ENCODE peak calls at places on chromosome 22, in nine cellular contexts. One of them, this sample, is unnamed.

GRCh38 chr22:35930933-35931332 is 97.7 kb downstream of the RBFOX2 start:
- DNase-seq in CD4-positive, alpha-beta T cell: no peak
- DNase-seq in WERI-Rb-1: peak
- DNase-seq in RWPE1: peak
- DNase-seq in neural crest cell: no peak
- DNase-seq in WTC11: no peak
- DNase-seq in tibial nerve: no peak
- DNase-seq in body of pancreas: peak
- DNase-seq in Calu3: peak
- DNase-seq in this sample: peak

GRCh38 chr22:45129703-45130524 is 33.8 kb upstream of the NUP50 start:
- DNase-seq in Calu3: no peak
- DNase-seq in tibial nerve: no peak
- DNase-seq in neural crest cell: no peak
- DNase-seq in WERI-Rb-1: no peak
- DNase-seq in WTC11: no peak
- DNase-seq in body of pancreas: peak
- DNase-seq in RWPE1: no peak
- DNase-seq in CD4-positive, alpha-beta T cell: no peak
- DNase-seq in this sample: peak

GRCh38 chr22:42892571-42893316 is 35.7 kb upstream of the ARFGAP3 start:
- DNase-seq in WERI-Rb-1: no peak
- DNase-seq in WTC11: no peak
- DNase-seq in tibial nerve: no peak
- DNase-seq in body of pancreas: peak
- DNase-seq in Calu3: no peak
- DNase-seq in RWPE1: no peak
- DNase-seq in CD4-positive, alpha-beta T cell: no peak
- DNase-seq in neural crest cell: no peak
- DNase-seq in this sample: peak

GRCh38 chr22:43338766-43339345 is 4.3 kb downstream of the SCUBE1 start:
- DNase-seq in tibial nerve: no peak
- DNase-seq in WTC11: no peak
- DNase-seq in RWPE1: no peak
- DNase-seq in body of pancreas: no peak
- DNase-seq in CD4-positive, alpha-beta T cell: no peak
- DNase-seq in Calu3: no peak
- DNase-seq in WERI-Rb-1: no peak
- DNase-seq in neural crest cell: no peak
- DNase-seq in this sample: no peak

GRCh38 chr22:31210830-31211503 is 1.1 kb upstream of the LIMK2 start:
- DNase-seq in Calu3: peak
- DNase-seq in tibial nerve: no peak
- DNase-seq in CD4-positive, alpha-beta T cell: peak
- DNase-seq in body of pancreas: no peak
- DNase-seq in WERI-Rb-1: peak
- DNase-seq in neural crest cell: no peak
- DNase-seq in RWPE1: no peak
- DNase-seq in WTC11: no peak
- DNase-seq in this sample: no peak

GRCh38 chr22:42138972-42139371 is 8.4 kb upstream of the CYP2D6 start:
- DNase-seq in tibial nerve: no peak
- DNase-seq in WERI-Rb-1: no peak
- DNase-seq in Calu3: no peak
- DNase-seq in CD4-positive, alpha-beta T cell: no peak
- DNase-seq in RWPE1: no peak
- DNase-seq in neural crest cell: no peak
- DNase-seq in body of pancreas: no peak
- DNase-seq in WTC11: no peak
- DNase-seq in this sample: no peak

GRCh38 chr22:44901301-44901700 is 108.5 kb downstream of the PHF21B start:
- DNase-seq in Calu3: no peak
- DNase-seq in WERI-Rb-1: no peak
- DNase-seq in CD4-positive, alpha-beta T cell: no peak
- DNase-seq in WTC11: no peak
- DNase-seq in RWPE1: no peak
- DNase-seq in body of pancreas: no peak
- DNase-seq in neural crest cell: no peak
- DNase-seq in tibial nerve: no peak
- DNase-seq in this sample: no peak

GRCh38 chr22:38243007-38243775 is 29.6 kb downstream of the TMEM184B start:
- DNase-seq in body of pancreas: peak
- DNase-seq in neural crest cell: peak
- DNase-seq in WTC11: no peak
- DNase-seq in RWPE1: peak
- DNase-seq in Calu3: peak
- DNase-seq in CD4-positive, alpha-beta T cell: no peak
- DNase-seq in WERI-Rb-1: peak
- DNase-seq in tibial nerve: no peak
- DNase-seq in this sample: no peak

GRCh38 chr22:43625242-43625641 is 186.9 kb downstream of the EFCAB6 start:
- DNase-seq in tibial nerve: no peak
- DNase-seq in neural crest cell: no peak
- DNase-seq in CD4-positive, alpha-beta T cell: no peak
- DNase-seq in RWPE1: no peak
- DNase-seq in Calu3: no peak
- DNase-seq in WTC11: no peak
- DNase-seq in body of pancreas: no peak
- DNase-seq in WERI-Rb-1: no peak
- DNase-seq in this sample: no peak

GRCh38 chr22:29060251-29060650 is 1.4 kb downstream of the C22orf31 start:
- DNase-seq in WERI-Rb-1: no peak
- DNase-seq in Calu3: no peak
- DNase-seq in CD4-positive, alpha-beta T cell: no peak
- DNase-seq in body of pancreas: no peak
- DNase-seq in WTC11: no peak
- DNase-seq in tibial nerve: no peak
- DNase-seq in neural crest cell: no peak
- DNase-seq in RWPE1: no peak
- DNase-seq in this sample: no peak
- TF ChIP-seq CTCF in WERI-Rb-1: no peak
- TF ChIP-seq CTCF in Calu3: no peak
- TF ChIP-seq CTCF in CD4-positive, alpha-beta T cell: no peak
- TF ChIP-seq CTCF in body of pancreas: no peak
- TF ChIP-seq CTCF in WTC11: no peak
- TF ChIP-seq CTCF in tibial nerve: no peak
- TF ChIP-seq CTCF in neural crest cell: no peak
- TF ChIP-seq CTCF in RWPE1: no peak
- TF ChIP-seq CTCF in this sample: no peak

GRCh38 chr22:32794449-32795213 is 6.9 kb upstream of the TIMP3 start:
- DNase-seq in neural crest cell: no peak
- DNase-seq in WTC11: no peak
- DNase-seq in tibial nerve: no peak
- DNase-seq in CD4-positive, alpha-beta T cell: no peak
- DNase-seq in WERI-Rb-1: no peak
- DNase-seq in Calu3: no peak
- DNase-seq in RWPE1: no peak
- DNase-seq in body of pancreas: no peak
- DNase-seq in this sample: no peak
- TF ChIP-seq CTCF in neural crest cell: no peak
- TF ChIP-seq CTCF in WTC11: no peak
- TF ChIP-seq CTCF in tibial nerve: no peak
- TF ChIP-seq CTCF in CD4-positive, alpha-beta T cell: no peak
- TF ChIP-seq CTCF in WERI-Rb-1: peak
- TF ChIP-seq CTCF in Calu3: no peak
- TF ChIP-seq CTCF in RWPE1: no peak
- TF ChIP-seq CTCF in body of pancreas: no peak
- TF ChIP-seq CTCF in this sample: no peak

GRCh38 chr22:21591695-21592094 is 24.2 kb downstream of the UBE2L3 start:
- DNase-seq in Calu3: no peak
- DNase-seq in CD4-positive, alpha-beta T cell: no peak
- DNase-seq in body of pancreas: no peak
- DNase-seq in WTC11: no peak
- DNase-seq in neural crest cell: no peak
- DNase-seq in tibial nerve: no peak
- DNase-seq in RWPE1: no peak
- DNase-seq in WERI-Rb-1: no peak
- DNase-seq in this sample: no peak

GRCh38 chr22:21592422-21592821 is 24.9 kb downstream of the UBE2L3 start:
- DNase-seq in RWPE1: no peak
- DNase-seq in CD4-positive, alpha-beta T cell: no peak
- DNase-seq in tibial nerve: no peak
- DNase-seq in neural crest cell: no peak
- DNase-seq in Calu3: no peak
- DNase-seq in body of pancreas: no peak
- DNase-seq in WTC11: no peak
- DNase-seq in WERI-Rb-1: no peak
- DNase-seq in this sample: no peak

GRCh38 chr22:21594865-21595452 is 27.4 kb downstream of the UBE2L3 start:
- DNase-seq in Calu3: no peak
- DNase-seq in body of pancreas: no peak
- DNase-seq in CD4-positive, alpha-beta T cell: no peak
- DNase-seq in RWPE1: no peak
- DNase-seq in WERI-Rb-1: no peak
- DNase-seq in WTC11: no peak
- DNase-seq in tibial nerve: no peak
- DNase-seq in neural crest cell: no peak
- DNase-seq in this sample: no peak

GRCh38 chr22:21590809-21591641 is 23.5 kb downstream of the UBE2L3 start:
- DNase-seq in body of pancreas: no peak
- DNase-seq in Calu3: no peak
- DNase-seq in WTC11: no peak
- DNase-seq in RWPE1: no peak
- DNase-seq in neural crest cell: no peak
- DNase-seq in CD4-positive, alpha-beta T cell: no peak
- DNase-seq in tibial nerve: no peak
- DNase-seq in WERI-Rb-1: no peak
- DNase-seq in this sample: no peak

GRCh38 chr22:21593406-21594232 is 26.1 kb downstream of the UBE2L3 start:
- DNase-seq in CD4-positive, alpha-beta T cell: no peak
- DNase-seq in tibial nerve: no peak
- DNase-seq in neural crest cell: peak
- DNase-seq in WERI-Rb-1: peak
- DNase-seq in Calu3: peak
- DNase-seq in RWPE1: no peak
- DNase-seq in body of pancreas: no peak
- DNase-seq in WTC11: peak
- DNase-seq in this sample: no peak
- TF ChIP-seq CTCF in CD4-positive, alpha-beta T cell: no peak
- TF ChIP-seq CTCF in tibial nerve: no peak
- TF ChIP-seq CTCF in neural crest cell: peak
- TF ChIP-seq CTCF in WERI-Rb-1: peak
- TF ChIP-seq CTCF in Calu3: peak
- TF ChIP-seq CTCF in RWPE1: no peak
- TF ChIP-seq CTCF in body of pancreas: no peak
- TF ChIP-seq CTCF in WTC11: peak
- TF ChIP-seq CTCF in this sample: no peak

DNA sequence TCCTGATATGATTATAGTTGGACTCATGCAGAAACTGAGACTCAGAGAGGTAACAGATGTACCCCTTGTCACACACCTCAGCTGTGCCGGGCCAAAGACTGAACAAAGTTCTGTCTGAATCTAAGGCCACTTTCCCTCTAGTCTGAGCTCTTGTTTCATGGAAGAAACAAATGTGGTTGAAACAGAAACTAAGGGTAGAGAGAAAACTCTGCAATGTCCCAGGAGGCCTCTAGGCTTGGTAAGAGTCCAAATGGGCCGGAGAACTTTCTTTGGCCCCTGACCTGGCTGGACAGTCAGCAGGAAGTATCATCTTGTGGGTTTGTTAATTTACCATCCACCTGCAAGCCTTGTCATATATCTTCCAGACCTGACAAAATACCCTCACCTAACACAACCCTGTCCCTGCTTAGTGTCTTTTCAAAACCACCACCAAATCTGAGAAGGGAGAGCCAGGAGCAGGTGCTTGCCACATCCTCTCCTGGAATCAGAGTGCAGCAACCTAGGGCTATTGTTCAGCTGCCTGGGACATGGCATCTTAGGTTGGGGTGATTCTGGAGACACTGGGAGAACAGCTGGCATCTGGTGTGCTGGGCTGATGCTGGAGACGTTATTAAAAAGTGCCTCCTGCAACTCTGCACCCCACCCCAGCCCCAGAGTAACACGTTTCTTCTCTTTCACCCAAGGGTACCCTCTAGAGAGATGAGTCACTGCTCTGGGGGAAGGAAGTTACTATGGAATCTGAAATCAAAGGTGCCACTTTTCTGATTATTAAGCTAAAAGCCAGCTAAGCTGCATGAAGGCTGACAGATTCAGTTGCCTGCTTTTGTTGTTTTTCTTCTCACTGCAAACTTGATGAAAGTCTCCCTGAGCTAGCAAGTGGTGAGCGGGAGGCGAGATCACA is 126.3 kb upstream of the TIMP3 start:
- DNase-seq in tibial nerve: no peak
- DNase-seq in WERI-Rb-1: no peak
- DNase-seq in WTC11: no peak
- DNase-seq in CD4-positive, alpha-beta T cell: no peak
- DNase-seq in body of pancreas: no peak
- DNase-seq in neural crest cell: no peak
- DNase-seq in Calu3: no peak
- DNase-seq in RWPE1: no peak
- DNase-seq in this sample: no peak
- TF ChIP-seq CTCF in tibial nerve: no peak
- TF ChIP-seq CTCF in WERI-Rb-1: no peak
- TF ChIP-seq CTCF in WTC11: no peak
- TF ChIP-seq CTCF in CD4-positive, alpha-beta T cell: no peak
- TF ChIP-seq CTCF in body of pancreas: no peak
- TF ChIP-seq CTCF in neural crest cell: no peak
- TF ChIP-seq CTCF in Calu3: no peak
- TF ChIP-seq CTCF in RWPE1: no peak
- TF ChIP-seq CTCF in this sample: no peak

DNA sequence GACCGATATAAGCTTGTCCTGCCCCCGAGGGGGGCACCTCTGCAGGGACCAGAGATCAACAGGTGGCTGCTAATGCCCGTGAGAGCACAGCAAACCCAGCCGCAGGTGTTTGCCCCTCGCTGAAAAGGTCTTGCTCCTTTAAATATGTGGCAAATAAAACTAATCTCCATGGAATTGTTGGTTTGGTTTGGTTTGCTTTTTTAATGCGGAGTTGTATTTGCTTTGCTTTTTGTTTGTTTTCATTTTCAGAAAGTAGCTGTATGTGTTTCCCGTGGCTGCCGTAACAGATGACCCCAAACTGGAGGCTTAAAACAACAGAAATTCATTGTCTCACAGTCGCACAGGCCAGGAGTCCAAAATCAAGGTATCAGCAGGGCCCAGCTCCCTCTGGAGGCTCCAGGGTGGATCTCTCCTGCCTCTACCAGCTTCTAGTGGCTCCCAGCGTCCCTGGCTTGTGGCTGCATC is 93.0 kb downstream of the CELSR1 start:
- DNase-seq in CD4-positive, alpha-beta T cell: no peak
- DNase-seq in tibial nerve: no peak
- DNase-seq in WERI-Rb-1: peak
- DNase-seq in RWPE1: no peak
- DNase-seq in neural crest cell: no peak
- DNase-seq in body of pancreas: no peak
- DNase-seq in WTC11: no peak
- DNase-seq in Calu3: no peak
- DNase-seq in this sample: no peak
- TF ChIP-seq CTCF in CD4-positive, alpha-beta T cell: no peak
- TF ChIP-seq CTCF in tibial nerve: no peak
- TF ChIP-seq CTCF in WERI-Rb-1: peak
- TF ChIP-seq CTCF in RWPE1: no peak
- TF ChIP-seq CTCF in neural crest cell: no peak
- TF ChIP-seq CTCF in body of pancreas: no peak
- TF ChIP-seq CTCF in WTC11: no peak
- TF ChIP-seq CTCF in Calu3: no peak
- TF ChIP-seq CTCF in this sample: no peak

GRCh38 chr22:22400099-22400498 is 108.4 kb downstream of the ZNF280B start:
- DNase-seq in WTC11: no peak
- DNase-seq in CD4-positive, alpha-beta T cell: no peak
- DNase-seq in body of pancreas: no peak
- DNase-seq in RWPE1: no peak
- DNase-seq in WERI-Rb-1: no peak
- DNase-seq in tibial nerve: no peak
- DNase-seq in Calu3: no peak
- DNase-seq in neural crest cell: no peak
- DNase-seq in this sample: no peak
- TF ChIP-seq CTCF in WTC11: no peak
- TF ChIP-seq CTCF in CD4-positive, alpha-beta T cell: no peak
- TF ChIP-seq CTCF in body of pancreas: no peak
- TF ChIP-seq CTCF in RWPE1: no peak
- TF ChIP-seq CTCF in WERI-Rb-1: peak
- TF ChIP-seq CTCF in tibial nerve: no peak
- TF ChIP-seq CTCF in Calu3: no peak
- TF ChIP-seq CTCF in neural crest cell: no peak
- TF ChIP-seq CTCF in this sample: no peak

This sample was measured in GM13976.